ENCODE peak calls at places on chromosomes 1 and 21, in five cellular contexts. One of them, this sample, is unnamed.
A peak's percentile ranks its signal among the peaks of the same experiment; 100 is the strongest.

GRCh38 chr1:201850053-201850397 is 21.1 kb downstream of the IPO9 start:
- DNase-seq in cardiac fibroblast: peak; percentile 89
- DNase-seq in ovary: peak; percentile 63
- DNase-seq in adrenal gland: no peak
- DNase-seq in fibroblast of lung: peak; percentile 76
- DNase-seq in this sample: peak; percentile 67

GRCh38 chr1:19615438-19615837 is 28.7 kb upstream of the NBL1 start:
- DNase-seq in cardiac fibroblast: no peak
- DNase-seq in ovary: no peak
- DNase-seq in adrenal gland: no peak
- DNase-seq in fibroblast of lung: no peak
- DNase-seq in this sample: no peak

GRCh38 chr21:34100337-34100736 is 27.0 kb downstream of the MRPS6 start:
- DNase-seq in cardiac fibroblast: no peak
- DNase-seq in ovary: no peak
- DNase-seq in adrenal gland: no peak
- DNase-seq in fibroblast of lung: no peak
- DNase-seq in this sample: no peak

GRCh38 chr1:198179556-198179981 is 22.8 kb downstream of the NEK7 start:
- DNase-seq in cardiac fibroblast: no peak
- DNase-seq in ovary: no peak
- DNase-seq in adrenal gland: no peak
- DNase-seq in fibroblast of lung: peak; percentile 73
- DNase-seq in this sample: peak; percentile 72

GRCh38 chr1:56073614-56074356 is 505.6 kb downstream of the PLPP3 start:
- DNase-seq in cardiac fibroblast: peak; percentile 37
- DNase-seq in ovary: peak; percentile 82
- DNase-seq in adrenal gland: peak; percentile 20
- DNase-seq in fibroblast of lung: peak; percentile 94
- DNase-seq in this sample: peak; percentile 97

GRCh38 chr1:36542024-36542961 is 59.6 kb upstream of the CSF3R start:
- DNase-seq in cardiac fibroblast: no peak
- DNase-seq in ovary: no peak
- DNase-seq in adrenal gland: no peak
- DNase-seq in fibroblast of lung: no peak
- DNase-seq in this sample: no peak

GRCh38 chr1:56774067-56774609 is 45.1 kb downstream of the FYB2 start:
- DNase-seq in cardiac fibroblast: no peak
- DNase-seq in ovary: no peak
- DNase-seq in adrenal gland: no peak
- DNase-seq in fibroblast of lung: no peak
- DNase-seq in this sample: no peak

GRCh38 chr1:32743380-32744062 is 41.0 kb upstream of the SYNC start:
- DNase-seq in cardiac fibroblast: no peak
- DNase-seq in ovary: no peak
- DNase-seq in adrenal gland: no peak
- DNase-seq in fibroblast of lung: no peak
- DNase-seq in this sample: no peak

GRCh38 chr1:228870041-228870713 is 134.9 kb downstream of the RHOU start:
- DNase-seq in cardiac fibroblast: no peak
- DNase-seq in ovary: no peak
- DNase-seq in adrenal gland: no peak
- DNase-seq in fibroblast of lung: peak; percentile 18
- DNase-seq in this sample: no peak

GRCh38 chr1:160209656-160210046 is 4.5 kb downstream of the PEA15 start:
- DNase-seq in cardiac fibroblast: no peak
- DNase-seq in ovary: no peak
- DNase-seq in adrenal gland: peak; percentile 63
- DNase-seq in fibroblast of lung: no peak
- DNase-seq in this sample: no peak

GRCh38 chr1:2050482-2050792 is 226 bp downstream of the PRKCZ start:
- DNase-seq in cardiac fibroblast: no peak
- DNase-seq in ovary: no peak
- DNase-seq in adrenal gland: no peak
- DNase-seq in fibroblast of lung: no peak
- DNase-seq in this sample: peak; percentile 4

GRCh38 chr1:202966006-202966904 is 802 bp downstream of the CYB5R1 start:
- DNase-seq in cardiac fibroblast: no peak
- DNase-seq in ovary: no peak
- DNase-seq in adrenal gland: no peak
- DNase-seq in fibroblast of lung: no peak
- DNase-seq in this sample: no peak

GRCh38 chr1:94801919-94802546 is 18.1 kb upstream of the SLC44A3 start:
- DNase-seq in cardiac fibroblast: peak; percentile 92
- DNase-seq in ovary: peak; percentile 52
- DNase-seq in adrenal gland: peak; percentile 39
- DNase-seq in fibroblast of lung: peak; percentile 96
- DNase-seq in this sample: peak; percentile 96

GRCh38 chr1:100354971-100355394 is 2.7 kb downstream of the CDC14A start:
- DNase-seq in cardiac fibroblast: peak; percentile 28
- DNase-seq in ovary: no peak
- DNase-seq in adrenal gland: no peak
- DNase-seq in fibroblast of lung: peak; percentile 34
- DNase-seq in this sample: peak; percentile 24

GRCh38 chr1:79259390-79260336 is 253.1 kb upstream of the ADGRL4 start:
- DNase-seq in cardiac fibroblast: peak; percentile 75
- DNase-seq in ovary: no peak
- DNase-seq in adrenal gland: no peak
- DNase-seq in fibroblast of lung: peak; percentile 72
- DNase-seq in this sample: peak; percentile 45

GRCh38 chr1:160354388-160354985 is 11.3 kb downstream of the NCSTN start:
- DNase-seq in cardiac fibroblast: peak; percentile 46
- DNase-seq in ovary: no peak
- DNase-seq in adrenal gland: no peak
- DNase-seq in fibroblast of lung: peak; percentile 17
- DNase-seq in this sample: peak; percentile 13

GRCh38 chr1:8115769-8116167 is 89.7 kb upstream of the ERRFI1 start:
- DNase-seq in cardiac fibroblast: no peak
- DNase-seq in ovary: no peak
- DNase-seq in adrenal gland: no peak
- DNase-seq in fibroblast of lung: no peak
- DNase-seq in this sample: no peak

GRCh38 chr1:200035956-200036615 is 8.6 kb downstream of the NR5A2 start:
- DNase-seq in cardiac fibroblast: no peak
- DNase-seq in ovary: no peak
- DNase-seq in adrenal gland: no peak
- DNase-seq in fibroblast of lung: no peak
- DNase-seq in this sample: no peak

GRCh38 chr1:39381839-39382238 is 109.6 kb upstream of the BMP8A start:
- DNase-seq in cardiac fibroblast: peak; percentile 25
- DNase-seq in ovary: no peak
- DNase-seq in adrenal gland: no peak
- DNase-seq in fibroblast of lung: peak; percentile 40
- DNase-seq in this sample: peak; percentile 61

GRCh38 chr1:46173361-46173856 is 1.5 kb upstream of the TSPAN1 start:
- DNase-seq in cardiac fibroblast: peak; percentile 51
- DNase-seq in ovary: no peak
- DNase-seq in adrenal gland: no peak
- DNase-seq in fibroblast of lung: peak; percentile 32
- DNase-seq in this sample: peak; percentile 31

GRCh38 chr1:116855220-116855619 is 54.5 kb upstream of the PTGFRN start:
- DNase-seq in cardiac fibroblast: no peak
- DNase-seq in ovary: peak; percentile 25
- DNase-seq in adrenal gland: peak; percentile 46
- DNase-seq in fibroblast of lung: peak; percentile 34
- DNase-seq in this sample: no peak

GRCh38 chr21:44303490-44303981 is 3.7 kb downstream of the PFKL start:
- DNase-seq in cardiac fibroblast: no peak
- DNase-seq in ovary: no peak
- DNase-seq in adrenal gland: no peak
- DNase-seq in fibroblast of lung: no peak
- DNase-seq in this sample: no peak

GRCh38 chr1:50368179-50369007 is 54.9 kb downstream of the DMRTA2 start:
- DNase-seq in cardiac fibroblast: peak; percentile 40
- DNase-seq in ovary: peak; percentile 32
- DNase-seq in adrenal gland: peak; percentile 38
- DNase-seq in fibroblast of lung: peak; percentile 17
- DNase-seq in this sample: peak; percentile 20

DNA sequence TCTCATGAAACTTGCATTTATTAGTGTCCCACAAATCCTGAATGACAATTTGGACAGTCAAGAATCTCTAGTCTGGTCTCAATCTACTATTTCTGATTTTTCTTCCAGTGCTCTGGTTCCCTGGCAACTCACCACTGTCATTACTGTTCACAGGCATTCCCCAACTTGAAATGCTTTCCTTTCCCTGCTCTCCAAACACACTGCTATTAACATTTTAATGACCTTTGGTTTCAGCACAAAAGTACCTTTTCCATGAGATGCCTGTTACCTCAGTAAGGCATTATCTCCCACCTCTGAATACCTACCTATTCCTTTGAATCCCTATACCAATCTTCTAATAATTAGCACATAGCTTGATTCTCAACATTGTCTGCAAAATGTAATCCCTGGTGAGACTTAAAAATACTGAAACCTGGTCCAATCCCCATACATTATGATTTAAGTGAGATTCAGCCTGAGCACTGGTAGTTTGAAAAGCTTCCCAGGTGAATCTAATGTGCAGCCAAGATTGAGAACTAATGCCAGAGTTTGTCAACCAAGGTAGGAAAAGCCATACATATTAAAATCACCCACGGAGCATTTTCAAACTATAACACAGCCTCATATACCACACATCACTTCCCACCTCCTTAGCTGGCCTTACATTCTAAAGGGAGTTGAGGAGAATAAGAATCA is 11.7 kb upstream of the ANGPTL3 start:
- DNase-seq in cardiac fibroblast: no peak
- DNase-seq in ovary: no peak
- DNase-seq in adrenal gland: no peak
- DNase-seq in fibroblast of lung: no peak
- DNase-seq in this sample: no peak
- TF ChIP-seq CTCF in cardiac fibroblast: no peak
- TF ChIP-seq CTCF in ovary: no peak
- TF ChIP-seq CTCF in adrenal gland: no peak
- TF ChIP-seq CTCF in fibroblast of lung: no peak
- TF ChIP-seq CTCF in this sample: no peak

DNA sequence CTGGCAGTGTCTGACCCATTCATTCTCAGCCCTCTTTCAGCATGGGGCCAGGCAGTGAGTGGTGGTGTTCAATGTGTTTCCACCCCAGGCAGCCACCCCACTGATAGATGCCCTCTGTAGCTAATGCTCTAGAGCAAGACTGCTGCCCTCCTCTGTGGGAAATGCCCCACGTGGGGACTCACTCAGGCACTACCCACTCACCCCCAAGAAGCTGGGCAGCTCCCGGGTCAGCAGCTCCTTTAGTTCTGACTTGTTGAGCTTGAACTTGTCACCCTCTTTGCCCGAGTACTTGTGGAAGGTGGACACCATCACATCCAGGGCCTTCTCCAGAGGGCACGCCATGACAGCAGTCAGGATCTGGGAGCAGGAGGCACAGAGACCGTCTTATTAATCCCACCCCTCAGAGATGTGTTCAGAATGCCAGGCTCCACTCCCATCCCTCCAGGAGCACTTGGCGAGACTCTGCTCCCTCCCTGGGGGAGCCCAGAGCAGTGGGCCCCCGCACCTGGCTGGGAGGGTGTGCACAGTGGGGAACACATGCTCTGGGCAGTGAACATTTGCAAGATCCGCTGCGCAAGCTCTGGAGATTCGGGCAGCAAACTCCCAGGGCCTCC is 1.0 kb downstream of the S100A4 start:
- DNase-seq in cardiac fibroblast: no peak
- DNase-seq in ovary: no peak
- DNase-seq in adrenal gland: no peak
- DNase-seq in fibroblast of lung: no peak
- DNase-seq in this sample: no peak
- H3K4me3 ChIP-seq in cardiac fibroblast: peak overlapping the region; percentile 12
- H3K4me3 ChIP-seq in ovary: peak overlapping the region; percentile 30
- H3K4me3 ChIP-seq in adrenal gland: no peak overlapping the region
- H3K4me3 ChIP-seq in fibroblast of lung: peak overlapping the region; percentile 12
- H3K4me3 ChIP-seq in this sample: peak overlapping the region; percentile 61

DNA sequence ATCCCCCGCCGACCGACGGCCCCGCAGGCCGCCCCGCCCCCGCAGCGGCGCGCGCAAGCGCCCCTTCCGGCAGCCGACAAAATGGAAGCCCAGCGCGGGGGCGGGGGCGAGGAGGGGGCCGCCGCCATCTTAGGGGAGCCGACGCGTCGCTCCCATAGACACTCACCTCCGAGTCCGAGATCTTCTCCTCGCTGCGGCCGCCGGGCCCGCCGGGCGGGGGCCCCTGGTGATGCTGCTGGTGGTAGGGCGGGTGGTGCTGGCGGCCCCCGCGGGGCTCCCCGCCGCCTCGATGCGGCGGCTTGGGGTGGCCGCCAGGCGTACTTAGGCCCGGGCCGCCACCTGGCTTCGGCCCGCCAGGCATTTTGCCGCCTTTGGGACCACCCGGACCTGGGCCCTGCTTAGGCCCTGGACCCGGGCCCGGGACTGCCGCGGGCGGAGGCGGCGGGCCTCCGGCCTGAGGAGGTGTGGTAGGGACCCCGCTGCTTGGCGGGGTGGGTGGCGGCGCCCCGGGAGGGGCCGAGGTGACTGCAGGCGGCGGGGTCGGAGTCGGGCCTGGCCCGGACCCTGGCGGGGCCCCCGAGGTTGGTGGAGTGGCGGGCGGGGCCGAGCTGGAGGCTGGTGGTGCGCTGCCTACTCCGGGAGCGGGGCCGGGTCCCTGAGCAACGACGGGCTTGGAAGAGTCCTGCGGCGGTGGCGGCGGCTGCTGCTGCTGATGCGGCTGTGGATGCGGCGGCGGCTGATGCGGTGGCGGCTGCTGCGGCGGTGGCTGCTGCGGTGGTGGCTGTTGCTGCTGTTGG is 691 bp downstream of the SFPQ start:
- DNase-seq in cardiac fibroblast: peak; percentile 74
- DNase-seq in ovary: peak; percentile 87
- DNase-seq in adrenal gland: peak; percentile 88
- DNase-seq in fibroblast of lung: peak; percentile 74
- DNase-seq in this sample: peak; percentile 82
- TF ChIP-seq CTCF in cardiac fibroblast: no peak
- TF ChIP-seq CTCF in ovary: no peak
- TF ChIP-seq CTCF in adrenal gland: no peak
- TF ChIP-seq CTCF in fibroblast of lung: no peak
- TF ChIP-seq CTCF in this sample: peak; percentile 3

GRCh38 chr1:224502459-224503160 is 68.0 kb upstream of the WDR26 start:
- DNase-seq in cardiac fibroblast: no peak
- DNase-seq in ovary: peak; percentile 29
- DNase-seq in adrenal gland: no peak
- DNase-seq in fibroblast of lung: peak; percentile 15
- DNase-seq in this sample: peak; percentile 66

GRCh38 chr1:224505454-224506093 is 71.0 kb upstream of the WDR26 start:
- DNase-seq in cardiac fibroblast: no peak
- DNase-seq in ovary: no peak
- DNase-seq in adrenal gland: no peak
- DNase-seq in fibroblast of lung: no peak
- DNase-seq in this sample: no peak

GRCh38 chr1:224504642-224505041 is 70.0 kb upstream of the WDR26 start:
- DNase-seq in cardiac fibroblast: no peak
- DNase-seq in ovary: no peak
- DNase-seq in adrenal gland: no peak
- DNase-seq in fibroblast of lung: no peak
- DNase-seq in this sample: no peak

GRCh38 chr1:224501836-224502235 is 67.2 kb upstream of the WDR26 start:
- DNase-seq in cardiac fibroblast: no peak
- DNase-seq in ovary: no peak
- DNase-seq in adrenal gland: no peak
- DNase-seq in fibroblast of lung: no peak
- DNase-seq in this sample: no peak

GRCh38 chr1:224503161-224504118 is 68.8 kb upstream of the WDR26 start:
- DNase-seq in cardiac fibroblast: peak; percentile 78
- DNase-seq in ovary: peak; percentile 68
- DNase-seq in adrenal gland: peak; percentile 60
- DNase-seq in fibroblast of lung: peak; percentile 95
- DNase-seq in this sample: peak; percentile 94
- H3K4me3 ChIP-seq in cardiac fibroblast: no peak overlapping the region
- H3K4me3 ChIP-seq in ovary: no peak overlapping the region
- H3K4me3 ChIP-seq in adrenal gland: no peak overlapping the region
- H3K4me3 ChIP-seq in fibroblast of lung: no peak overlapping the region
- H3K4me3 ChIP-seq in this sample: peak overlapping the region; percentile 7

GRCh38 chr21:33019516-33019884 is 6.2 kb upstream of the OLIG2 start:
- DNase-seq in cardiac fibroblast: no peak
- DNase-seq in ovary: no peak
- DNase-seq in adrenal gland: no peak
- DNase-seq in fibroblast of lung: no peak
- DNase-seq in this sample: no peak
- TF ChIP-seq CTCF in cardiac fibroblast: no peak
- TF ChIP-seq CTCF in ovary: no peak
- TF ChIP-seq CTCF in adrenal gland: no peak
- TF ChIP-seq CTCF in fibroblast of lung: no peak
- TF ChIP-seq CTCF in this sample: no peak

This sample was measured in fibroblast of villous mesenchyme.